ENCODE peak calls at places on chromosomes 11 and 22, in eight cellular contexts. One of them, this sample, is unnamed.

GRCh38 chr22:25496396-25497064 is 67.9 kb upstream of the GRK3 start:
- DNase-seq in activated naive CD4-positive, alpha-beta T cell: no peak
- DNase-seq in EL: no peak
- DNase-seq in kidney epithelial cell: no peak
- DNase-seq in GM19239: no peak
- DNase-seq in SJSA1: peak
- DNase-seq in choroid plexus epithelial cell: peak
- DNase-seq in activated T-helper 1 cell treated with anti-CD3 and anti-CD28 coated beads, Interleukin-2, amount 50 U/mL, for 16 hours: no peak
- DNase-seq in this sample: no peak

GRCh38 chr22:17121235-17122195 is at the start of gene TMEM121B:
- DNase-seq in activated naive CD4-positive, alpha-beta T cell: no peak
- DNase-seq in EL: peak
- DNase-seq in kidney epithelial cell: no peak
- DNase-seq in GM19239: no peak
- DNase-seq in SJSA1: peak
- DNase-seq in choroid plexus epithelial cell: peak
- DNase-seq in activated T-helper 1 cell treated with anti-CD3 and anti-CD28 coated beads, Interleukin-2, amount 50 U/mL, for 16 hours: no peak
- DNase-seq in this sample: peak

GRCh38 chr11:65743928-65744698 is 23.5 kb upstream of the RNASEH2C start:
- DNase-seq in activated naive CD4-positive, alpha-beta T cell: no peak
- DNase-seq in EL: peak
- DNase-seq in kidney epithelial cell: no peak
- DNase-seq in GM19239: no peak
- DNase-seq in SJSA1: peak
- DNase-seq in choroid plexus epithelial cell: peak
- DNase-seq in activated T-helper 1 cell treated with anti-CD3 and anti-CD28 coated beads, Interleukin-2, amount 50 U/mL, for 16 hours: no peak
- DNase-seq in this sample: no peak

GRCh38 chr22:43592470-43592869 is 180.7 kb downstream of the MPPED1 start:
- DNase-seq in activated naive CD4-positive, alpha-beta T cell: no peak
- DNase-seq in EL: no peak
- DNase-seq in kidney epithelial cell: no peak
- DNase-seq in GM19239: no peak
- DNase-seq in SJSA1: no peak
- DNase-seq in choroid plexus epithelial cell: no peak
- DNase-seq in activated T-helper 1 cell treated with anti-CD3 and anti-CD28 coated beads, Interleukin-2, amount 50 U/mL, for 16 hours: no peak
- DNase-seq in this sample: no peak

GRCh38 chr22:43521716-43522115 is 109.9 kb downstream of the MPPED1 start:
- DNase-seq in activated naive CD4-positive, alpha-beta T cell: no peak
- DNase-seq in EL: no peak
- DNase-seq in kidney epithelial cell: no peak
- DNase-seq in GM19239: no peak
- DNase-seq in SJSA1: peak
- DNase-seq in choroid plexus epithelial cell: no peak
- DNase-seq in activated T-helper 1 cell treated with anti-CD3 and anti-CD28 coated beads, Interleukin-2, amount 50 U/mL, for 16 hours: no peak
- DNase-seq in this sample: no peak

GRCh38 chr11:122898799-122899198 is 16.2 kb downstream of the JHY start:
- DNase-seq in activated naive CD4-positive, alpha-beta T cell: no peak
- DNase-seq in EL: no peak
- DNase-seq in kidney epithelial cell: no peak
- DNase-seq in GM19239: no peak
- DNase-seq in SJSA1: no peak
- DNase-seq in choroid plexus epithelial cell: no peak
- DNase-seq in activated T-helper 1 cell treated with anti-CD3 and anti-CD28 coated beads, Interleukin-2, amount 50 U/mL, for 16 hours: no peak
- DNase-seq in this sample: no peak

GRCh38 chr11:59600636-59601035 is 14.9 kb downstream of the OSBP start:
- DNase-seq in activated naive CD4-positive, alpha-beta T cell: no peak
- DNase-seq in EL: no peak
- DNase-seq in kidney epithelial cell: no peak
- DNase-seq in GM19239: no peak
- DNase-seq in SJSA1: no peak
- DNase-seq in choroid plexus epithelial cell: no peak
- DNase-seq in activated T-helper 1 cell treated with anti-CD3 and anti-CD28 coated beads, Interleukin-2, amount 50 U/mL, for 16 hours: no peak
- DNase-seq in this sample: no peak

GRCh38 chr22:24413726-24414385 is 13.5 kb upstream of the ADORA2A start:
- DNase-seq in activated naive CD4-positive, alpha-beta T cell: no peak
- DNase-seq in EL: no peak
- DNase-seq in kidney epithelial cell: no peak
- DNase-seq in GM19239: no peak
- DNase-seq in SJSA1: no peak
- DNase-seq in choroid plexus epithelial cell: no peak
- DNase-seq in activated T-helper 1 cell treated with anti-CD3 and anti-CD28 coated beads, Interleukin-2, amount 50 U/mL, for 16 hours: no peak
- DNase-seq in this sample: no peak

GRCh38 chr11:2098691-2099522 is 40.3 kb downstream of the IGF2 start:
- DNase-seq in activated naive CD4-positive, alpha-beta T cell: no peak
- DNase-seq in EL: no peak
- DNase-seq in kidney epithelial cell: no peak
- DNase-seq in GM19239: no peak
- DNase-seq in SJSA1: no peak
- DNase-seq in choroid plexus epithelial cell: no peak
- DNase-seq in activated T-helper 1 cell treated with anti-CD3 and anti-CD28 coated beads, Interleukin-2, amount 50 U/mL, for 16 hours: no peak
- DNase-seq in this sample: no peak

GRCh38 chr11:73729594-73730206 is 31.2 kb downstream of the RAB6A start:
- DNase-seq in activated naive CD4-positive, alpha-beta T cell: no peak
- DNase-seq in EL: peak
- DNase-seq in kidney epithelial cell: no peak
- DNase-seq in GM19239: no peak
- DNase-seq in SJSA1: no peak
- DNase-seq in choroid plexus epithelial cell: no peak
- DNase-seq in activated T-helper 1 cell treated with anti-CD3 and anti-CD28 coated beads, Interleukin-2, amount 50 U/mL, for 16 hours: no peak
- DNase-seq in this sample: peak

GRCh38 chr11:123060265-123061000 is 1.5 kb downstream of the HSPA8 start:
- DNase-seq in activated naive CD4-positive, alpha-beta T cell: no peak
- DNase-seq in EL: peak
- DNase-seq in kidney epithelial cell: no peak
- DNase-seq in GM19239: no peak
- DNase-seq in SJSA1: no peak
- DNase-seq in choroid plexus epithelial cell: no peak
- DNase-seq in activated T-helper 1 cell treated with anti-CD3 and anti-CD28 coated beads, Interleukin-2, amount 50 U/mL, for 16 hours: no peak
- DNase-seq in this sample: no peak

GRCh38 chr22:31049815-31050420 is 31.2 kb upstream of the SMTN start:
- DNase-seq in activated naive CD4-positive, alpha-beta T cell: no peak
- DNase-seq in EL: peak
- DNase-seq in kidney epithelial cell: no peak
- DNase-seq in GM19239: no peak
- DNase-seq in SJSA1: peak
- DNase-seq in choroid plexus epithelial cell: no peak
- DNase-seq in activated T-helper 1 cell treated with anti-CD3 and anti-CD28 coated beads, Interleukin-2, amount 50 U/mL, for 16 hours: no peak
- DNase-seq in this sample: no peak

GRCh38 chr11:95282337-95282751 is 51.3 kb upstream of the SESN3 start:
- DNase-seq in activated naive CD4-positive, alpha-beta T cell: no peak
- DNase-seq in EL: no peak
- DNase-seq in kidney epithelial cell: no peak
- DNase-seq in GM19239: no peak
- DNase-seq in SJSA1: no peak
- DNase-seq in choroid plexus epithelial cell: peak
- DNase-seq in activated T-helper 1 cell treated with anti-CD3 and anti-CD28 coated beads, Interleukin-2, amount 50 U/mL, for 16 hours: no peak
- DNase-seq in this sample: no peak

GRCh38 chr22:29313126-29314071 is 2.1 kb downstream of the RASL10A start:
- DNase-seq in activated naive CD4-positive, alpha-beta T cell: no peak
- DNase-seq in EL: no peak
- DNase-seq in kidney epithelial cell: no peak
- DNase-seq in GM19239: no peak
- DNase-seq in SJSA1: no peak
- DNase-seq in choroid plexus epithelial cell: peak
- DNase-seq in activated T-helper 1 cell treated with anti-CD3 and anti-CD28 coated beads, Interleukin-2, amount 50 U/mL, for 16 hours: no peak
- DNase-seq in this sample: no peak

GRCh38 chr11:24575392-24575791 is 78.5 kb downstream of the LUZP2 start:
- DNase-seq in activated naive CD4-positive, alpha-beta T cell: no peak
- DNase-seq in EL: peak
- DNase-seq in kidney epithelial cell: no peak
- DNase-seq in GM19239: no peak
- DNase-seq in SJSA1: no peak
- DNase-seq in choroid plexus epithelial cell: peak
- DNase-seq in activated T-helper 1 cell treated with anti-CD3 and anti-CD28 coated beads, Interleukin-2, amount 50 U/mL, for 16 hours: no peak
- DNase-seq in this sample: no peak

GRCh38 chr11:23127706-23128105 is 267.4 kb upstream of the CCDC179 start:
- DNase-seq in activated naive CD4-positive, alpha-beta T cell: no peak
- DNase-seq in EL: no peak
- DNase-seq in kidney epithelial cell: no peak
- DNase-seq in GM19239: no peak
- DNase-seq in SJSA1: no peak
- DNase-seq in choroid plexus epithelial cell: no peak
- DNase-seq in activated T-helper 1 cell treated with anti-CD3 and anti-CD28 coated beads, Interleukin-2, amount 50 U/mL, for 16 hours: no peak
- DNase-seq in this sample: no peak

GRCh38 chr11:128860571-128861361 is 6.3 kb downstream of the KCNJ1 start:
- DNase-seq in activated naive CD4-positive, alpha-beta T cell: no peak
- DNase-seq in EL: peak
- DNase-seq in kidney epithelial cell: no peak
- DNase-seq in GM19239: no peak
- DNase-seq in SJSA1: peak
- DNase-seq in choroid plexus epithelial cell: no peak
- DNase-seq in activated T-helper 1 cell treated with anti-CD3 and anti-CD28 coated beads, Interleukin-2, amount 50 U/mL, for 16 hours: no peak
- DNase-seq in this sample: no peak

GRCh38 chr22:50535113-50535512 is 5.3 kb upstream of the TYMP start:
- DNase-seq in activated naive CD4-positive, alpha-beta T cell: no peak
- DNase-seq in EL: no peak
- DNase-seq in kidney epithelial cell: no peak
- DNase-seq in GM19239: no peak
- DNase-seq in SJSA1: no peak
- DNase-seq in choroid plexus epithelial cell: no peak
- DNase-seq in activated T-helper 1 cell treated with anti-CD3 and anti-CD28 coated beads, Interleukin-2, amount 50 U/mL, for 16 hours: no peak
- DNase-seq in this sample: no peak

GRCh38 chr22:20014526-20015186 is 2.0 kb downstream of the ARVCF start:
- DNase-seq in activated naive CD4-positive, alpha-beta T cell: no peak
- DNase-seq in EL: no peak
- DNase-seq in kidney epithelial cell: no peak
- DNase-seq in GM19239: no peak
- DNase-seq in SJSA1: no peak
- DNase-seq in choroid plexus epithelial cell: no peak
- DNase-seq in activated T-helper 1 cell treated with anti-CD3 and anti-CD28 coated beads, Interleukin-2, amount 50 U/mL, for 16 hours: no peak
- DNase-seq in this sample: no peak

GRCh38 chr11:8252946-8253345 is 10.7 kb downstream of the LMO1 start:
- DNase-seq in activated naive CD4-positive, alpha-beta T cell: no peak
- DNase-seq in EL: no peak
- DNase-seq in kidney epithelial cell: no peak
- DNase-seq in GM19239: no peak
- DNase-seq in SJSA1: no peak
- DNase-seq in choroid plexus epithelial cell: no peak
- DNase-seq in activated T-helper 1 cell treated with anti-CD3 and anti-CD28 coated beads, Interleukin-2, amount 50 U/mL, for 16 hours: no peak
- DNase-seq in this sample: no peak

GRCh38 chr11:130582994-130583393 is 134.5 kb downstream of the ADAMTS15 start:
- DNase-seq in activated naive CD4-positive, alpha-beta T cell: no peak
- DNase-seq in EL: no peak
- DNase-seq in kidney epithelial cell: no peak
- DNase-seq in GM19239: no peak
- DNase-seq in SJSA1: no peak
- DNase-seq in choroid plexus epithelial cell: peak
- DNase-seq in activated T-helper 1 cell treated with anti-CD3 and anti-CD28 coated beads, Interleukin-2, amount 50 U/mL, for 16 hours: no peak
- DNase-seq in this sample: no peak

GRCh38 chr22:49996532-49997220 is 15.9 kb downstream of the IL17REL start:
- DNase-seq in activated naive CD4-positive, alpha-beta T cell: no peak
- DNase-seq in EL: no peak
- DNase-seq in kidney epithelial cell: no peak
- DNase-seq in GM19239: no peak
- DNase-seq in SJSA1: no peak
- DNase-seq in choroid plexus epithelial cell: no peak
- DNase-seq in activated T-helper 1 cell treated with anti-CD3 and anti-CD28 coated beads, Interleukin-2, amount 50 U/mL, for 16 hours: no peak
- DNase-seq in this sample: no peak

GRCh38 chr11:30859709-30860108 is 273.6 kb upstream of the MPPED2 start:
- DNase-seq in activated naive CD4-positive, alpha-beta T cell: no peak
- DNase-seq in EL: no peak
- DNase-seq in kidney epithelial cell: no peak
- DNase-seq in GM19239: no peak
- DNase-seq in SJSA1: no peak
- DNase-seq in choroid plexus epithelial cell: no peak
- DNase-seq in activated T-helper 1 cell treated with anti-CD3 and anti-CD28 coated beads, Interleukin-2, amount 50 U/mL, for 16 hours: no peak
- DNase-seq in this sample: no peak

GRCh38 chr11:120883404-120884135 is 140.3 kb upstream of the TBCEL start:
- DNase-seq in activated naive CD4-positive, alpha-beta T cell: no peak
- DNase-seq in EL: peak
- DNase-seq in kidney epithelial cell: no peak
- DNase-seq in GM19239: no peak
- DNase-seq in SJSA1: no peak
- DNase-seq in choroid plexus epithelial cell: no peak
- DNase-seq in activated T-helper 1 cell treated with anti-CD3 and anti-CD28 coated beads, Interleukin-2, amount 50 U/mL, for 16 hours: no peak
- DNase-seq in this sample: no peak

GRCh38 chr11:20962581-20962980 is 293.2 kb downstream of the NELL1 start:
- DNase-seq in activated naive CD4-positive, alpha-beta T cell: no peak
- DNase-seq in EL: no peak
- DNase-seq in kidney epithelial cell: no peak
- DNase-seq in GM19239: no peak
- DNase-seq in SJSA1: no peak
- DNase-seq in choroid plexus epithelial cell: no peak
- DNase-seq in activated T-helper 1 cell treated with anti-CD3 and anti-CD28 coated beads, Interleukin-2, amount 50 U/mL, for 16 hours: no peak
- DNase-seq in this sample: no peak

GRCh38 chr11:130815921-130816320 is 100.4 kb downstream of the SNX19 start:
- DNase-seq in activated naive CD4-positive, alpha-beta T cell: no peak
- DNase-seq in EL: no peak
- DNase-seq in kidney epithelial cell: no peak
- DNase-seq in GM19239: no peak
- DNase-seq in SJSA1: no peak
- DNase-seq in choroid plexus epithelial cell: no peak
- DNase-seq in activated T-helper 1 cell treated with anti-CD3 and anti-CD28 coated beads, Interleukin-2, amount 50 U/mL, for 16 hours: no peak
- DNase-seq in this sample: no peak

GRCh38 chr11:104338186-104338585 is 174.2 kb upstream of the PDGFD start:
- DNase-seq in activated naive CD4-positive, alpha-beta T cell: no peak
- DNase-seq in EL: no peak
- DNase-seq in kidney epithelial cell: no peak
- DNase-seq in GM19239: no peak
- DNase-seq in SJSA1: no peak
- DNase-seq in choroid plexus epithelial cell: peak
- DNase-seq in activated T-helper 1 cell treated with anti-CD3 and anti-CD28 coated beads, Interleukin-2, amount 50 U/mL, for 16 hours: no peak
- DNase-seq in this sample: no peak

GRCh38 chr11:17012712-17013547 is 1.3 kb downstream of the PLEKHA7 start:
- DNase-seq in activated naive CD4-positive, alpha-beta T cell: no peak
- DNase-seq in EL: peak
- DNase-seq in kidney epithelial cell: peak
- DNase-seq in GM19239: no peak
- DNase-seq in SJSA1: no peak
- DNase-seq in choroid plexus epithelial cell: peak
- DNase-seq in activated T-helper 1 cell treated with anti-CD3 and anti-CD28 coated beads, Interleukin-2, amount 50 U/mL, for 16 hours: no peak
- DNase-seq in this sample: no peak

GRCh38 chr11:68806931-68807844 is 34.5 kb downstream of the CPT1A start:
- DNase-seq in activated naive CD4-positive, alpha-beta T cell: no peak
- DNase-seq in EL: peak
- DNase-seq in kidney epithelial cell: peak
- DNase-seq in GM19239: no peak
- DNase-seq in SJSA1: no peak
- DNase-seq in choroid plexus epithelial cell: peak
- DNase-seq in activated T-helper 1 cell treated with anti-CD3 and anti-CD28 coated beads, Interleukin-2, amount 50 U/mL, for 16 hours: no peak
- DNase-seq in this sample: no peak

GRCh38 chr11:76635991-76636520 is 34.5 kb downstream of the LRRC32 start:
- DNase-seq in activated naive CD4-positive, alpha-beta T cell: no peak
- DNase-seq in EL: no peak
- DNase-seq in kidney epithelial cell: no peak
- DNase-seq in GM19239: no peak
- DNase-seq in SJSA1: no peak
- DNase-seq in choroid plexus epithelial cell: no peak
- DNase-seq in activated T-helper 1 cell treated with anti-CD3 and anti-CD28 coated beads, Interleukin-2, amount 50 U/mL, for 16 hours: no peak
- DNase-seq in this sample: no peak

GRCh38 chr22:30610299-30610698 is 3.3 kb downstream of the TCN2 start:
- DNase-seq in activated naive CD4-positive, alpha-beta T cell: no peak
- DNase-seq in EL: no peak
- DNase-seq in kidney epithelial cell: no peak
- DNase-seq in GM19239: no peak
- DNase-seq in SJSA1: no peak
- DNase-seq in choroid plexus epithelial cell: no peak
- DNase-seq in activated T-helper 1 cell treated with anti-CD3 and anti-CD28 coated beads, Interleukin-2, amount 50 U/mL, for 16 hours: no peak
- DNase-seq in this sample: no peak

GRCh38 chr11:29129850-29130249 is 887.0 kb downstream of the KCNA4 start:
- DNase-seq in activated naive CD4-positive, alpha-beta T cell: no peak
- DNase-seq in EL: peak
- DNase-seq in kidney epithelial cell: no peak
- DNase-seq in GM19239: no peak
- DNase-seq in SJSA1: no peak
- DNase-seq in choroid plexus epithelial cell: peak
- DNase-seq in activated T-helper 1 cell treated with anti-CD3 and anti-CD28 coated beads, Interleukin-2, amount 50 U/mL, for 16 hours: no peak
- DNase-seq in this sample: no peak

GRCh38 chr11:4050137-4050536 is 44.5 kb upstream of the RRM1 start:
- DNase-seq in activated naive CD4-positive, alpha-beta T cell: no peak
- DNase-seq in EL: no peak
- DNase-seq in kidney epithelial cell: no peak
- DNase-seq in GM19239: no peak
- DNase-seq in SJSA1: no peak
- DNase-seq in choroid plexus epithelial cell: no peak
- DNase-seq in activated T-helper 1 cell treated with anti-CD3 and anti-CD28 coated beads, Interleukin-2, amount 50 U/mL, for 16 hours: no peak
- DNase-seq in this sample: no peak

GRCh38 chr22:49971232-49972162 is 10.9 kb downstream of the PIM3 start:
- DNase-seq in activated naive CD4-positive, alpha-beta T cell: peak
- DNase-seq in EL: peak
- DNase-seq in kidney epithelial cell: no peak
- DNase-seq in GM19239: no peak
- DNase-seq in SJSA1: no peak
- DNase-seq in choroid plexus epithelial cell: peak
- DNase-seq in activated T-helper 1 cell treated with anti-CD3 and anti-CD28 coated beads, Interleukin-2, amount 50 U/mL, for 16 hours: peak
- DNase-seq in this sample: no peak